ENCODE peak calls at places on chromosome 11, in seven cellular contexts. E is aorta, G is putamen, O is Right ventricle myocardium superior, S is HT-29, Z is posterior cingulate gyrus, V is anterior cingulate cortex. A is an unnamed sample.

GRCh38 chr11:270451-271208 is 7.6 kb upstream of the NLRP6 start:
- DNase-seq in E (no peak), G (no peak), O (no peak), S (no peak), Z (no peak), V (no peak), A (no peak)

GRCh38 chr11:991711-992307 is 44.7 kb downstream of the MUC6 start:
- DNase-seq in E (no peak), G (no peak), O (no peak), S (no peak), Z (no peak), V (no peak), A (no peak)

GRCh38 chr11:85827768-85828639 is 17.1 kb upstream of the SYTL2 start:
- DNase-seq in E (no peak), G (no peak), O (no peak), S (peak), Z (no peak), V (no peak), A (no peak)

GRCh38 chr11:279040-279965 is 1.1 kb downstream of the NLRP6 start:
- DNase-seq in E (no peak), G (no peak), O (peak), S (no peak), Z (no peak), V (no peak), A (no peak)

GRCh38 chr11:105106140-105106539 is 33.4 kb downstream of the CARD18 start:
- DNase-seq in E (no peak), G (no peak), O (no peak), S (no peak), Z (no peak), V (no peak), A (no peak)

GRCh38 chr11:57116654-57117053 is 65.1 kb upstream of the LRRC55 start:
- DNase-seq in E (no peak), G (peak), O (peak), S (peak), Z (no peak), V (no peak), A (no peak)

GRCh38 chr11:110711776-110712642 is at the start of gene ARHGAP20:
- DNase-seq in E (peak), G (peak), O (peak), S (no peak), Z (peak), V (peak), A (peak)

GRCh38 chr11:32833921-32834320 is 4.2 kb downstream of the PRRG4 start:
- DNase-seq in E (no peak), G (no peak), O (no peak), S (no peak), Z (no peak), V (no peak), A (no peak)

GRCh38 chr11:95831198-95831883 is 41.0 kb downstream of the CEP57 start:
- DNase-seq in E (no peak), G (no peak), O (no peak), S (peak), Z (no peak), V (no peak), A (no peak)

GRCh38 chr11:131889760-131890620 is 519.6 kb downstream of the NTM start:
- DNase-seq in E (no peak), G (peak), O (no peak), S (no peak), Z (no peak), V (no peak), A (no peak)

A was measured in prostate gland.